ENCODE peak calls at places on chromosomes 5 and 9, in five cellular contexts. B is fibroblast of lung, G is esophagus squamous epithelium, T is tibial nerve, C is colonic mucosa. Q is an unnamed sample.

GRCh38 chr5:67160985-67161384 is 35.6 kb downstream of the CD180 start:
- DNase-seq in B (peak), G (no peak), T (no peak), C (no peak), Q (peak)

GRCh38 chr5:38790891-38791290 is 54.9 kb upstream of the OSMR start:
- DNase-seq in B (peak), G (no peak), T (no peak), C (no peak), Q (no peak)

GRCh38 chr9:85738509-85738908 is 3.2 kb downstream of the AGTPBP1 start:
- DNase-seq in B (no peak), G (no peak), T (no peak), C (no peak), Q (no peak)

GRCh38 chr5:2686725-2687124 is 64.8 kb downstream of the IRX2 start:
- DNase-seq in B (no peak), G (no peak), T (no peak), C (no peak), Q (no peak)

GRCh38 chr9:79695531-79696218 is 123.9 kb downstream of the TLE4 start:
- DNase-seq in B (no peak), G (no peak), T (no peak), C (no peak), Q (no peak)

GRCh38 chr5:160133918-160134304 is 14.7 kb upstream of the PWWP2A start:
- DNase-seq in B (no peak), G (no peak), T (no peak), C (no peak), Q (no peak)

GRCh38 chr9:92188969-92189781 is 74.0 kb upstream of the SPTLC1 start:
- DNase-seq in B (no peak), G (no peak), T (no peak), C (no peak), Q (no peak)

GRCh38 chr5:132243366-132243977 is 14.0 kb upstream of the PDLIM4 start:
- DNase-seq in B (no peak), G (no peak), T (no peak), C (no peak), Q (no peak)

GRCh38 chr5:169767938-169768337 is 130.9 kb downstream of the DOCK2 start:
- DNase-seq in B (no peak), G (no peak), T (no peak), C (no peak), Q (no peak)

GRCh38 chr9:126501383-126502331 is 112.1 kb upstream of the LMX1B start:
- DNase-seq in B (no peak), G (no peak), T (no peak), C (no peak), Q (no peak)

GRCh38 chr5:137036630-137037029 is 462.5 kb downstream of the SPOCK1 start:
- DNase-seq in B (no peak), G (no peak), T (no peak), C (no peak), Q (no peak)

GRCh38 chr5:156402387-156402921 is 75.5 kb downstream of the SGCD start:
- DNase-seq in B (no peak), G (peak), T (no peak), C (no peak), Q (no peak)

GRCh38 chr5:6858419-6858818 is 145.2 kb downstream of the TENT4A start:
- DNase-seq in B (no peak), G (no peak), T (no peak), C (no peak), Q (no peak)

GRCh38 chr9:90433398-90433890 is 209.2 kb downstream of the DIRAS2 start:
- DNase-seq in B (peak), G (no peak), T (no peak), C (peak), Q (no peak)

GRCh38 chr5:66958984-66959641 is 237.5 kb downstream of the CD180 start:
- DNase-seq in B (peak), G (peak), T (peak), C (no peak), Q (no peak)

GRCh38 chr5:154653764-154654483 is 101.3 kb upstream of the LARP1 start:
- DNase-seq in B (no peak), G (no peak), T (no peak), C (no peak), Q (no peak)
- H3K4me3 ChIP-seq in B (peak), G (no peak), T (peak), C (no peak), Q (no peak)

GRCh38 chr9:32589083-32589713 is 16.2 kb upstream of the NDUFB6 start:
- DNase-seq in B (peak), G (no peak), T (no peak), C (no peak), Q (no peak)
- TF ChIP-seq CTCF in B (peak), G (peak), T (peak), C (peak), Q (peak)

GRCh38 chr9:76904661-76905457 is 1.1 kb downstream of the PRUNE2 start:
- DNase-seq in B (no peak), G (no peak), T (no peak), C (peak), Q (peak)

GRCh38 chr9:76898786-76899185 is 7.1 kb downstream of the PRUNE2 start:
- DNase-seq in B (no peak), G (no peak), T (no peak), C (no peak), Q (no peak)

GRCh38 chr9:76902395-76902794 is 3.5 kb downstream of the PRUNE2 start:
- DNase-seq in B (no peak), G (no peak), T (no peak), C (no peak), Q (peak)

GRCh38 chr9:76900884-76901440 is 5.0 kb downstream of the PRUNE2 start:
- DNase-seq in B (no peak), G (no peak), T (no peak), C (no peak), Q (no peak)

DNA sequence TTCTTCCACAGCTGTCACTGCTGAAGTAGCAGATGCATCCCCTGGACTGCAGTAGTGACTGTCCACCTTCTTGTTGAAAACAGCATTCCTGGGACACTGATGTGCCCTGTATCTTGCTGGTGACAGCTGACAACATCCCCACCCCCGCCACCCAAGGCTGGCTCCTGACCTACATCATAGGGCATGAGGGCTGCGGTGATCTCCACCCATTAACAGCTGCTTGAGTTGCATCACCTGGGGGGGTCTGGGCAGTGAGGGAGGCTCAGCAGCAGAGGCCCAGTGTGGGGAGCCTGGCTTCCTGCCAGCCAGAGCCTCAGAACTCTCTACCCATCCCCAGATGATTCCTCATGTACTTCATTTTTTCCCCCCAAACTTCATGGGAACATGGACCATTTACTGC is 4.1 kb downstream of the PRUNE2 start:
- DNase-seq in B (no peak), G (no peak), T (no peak), C (peak), Q (no peak)
- H3K4me3 ChIP-seq in B (no peak), G (peak), T (no peak), C (no peak), Q (peak)

DNA sequence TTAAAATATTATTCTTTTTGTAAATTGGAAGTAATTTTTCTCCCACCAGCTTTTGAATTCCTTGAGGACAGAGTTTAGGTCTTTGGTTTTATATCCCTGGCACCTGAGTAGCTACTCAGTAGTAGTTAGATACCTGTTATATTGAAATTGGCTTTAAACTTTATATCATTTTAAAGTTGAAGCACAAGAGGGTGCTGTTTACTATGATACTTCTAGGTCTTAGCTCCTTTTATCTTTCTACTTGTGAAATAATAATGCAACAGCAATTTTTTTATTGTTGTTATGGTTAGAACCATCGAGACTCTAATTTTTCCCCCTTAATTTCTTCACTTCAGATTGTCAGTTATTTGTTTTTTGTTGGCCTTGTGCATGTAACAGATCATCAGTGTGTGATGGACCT is 46.3 kb downstream of the AP3S1 start:
- DNase-seq in B (peak), G (no peak), T (no peak), C (no peak), Q (peak)
- TF ChIP-seq CTCF in B (peak), G (no peak), T (no peak), C (no peak), Q (peak)

DNA sequence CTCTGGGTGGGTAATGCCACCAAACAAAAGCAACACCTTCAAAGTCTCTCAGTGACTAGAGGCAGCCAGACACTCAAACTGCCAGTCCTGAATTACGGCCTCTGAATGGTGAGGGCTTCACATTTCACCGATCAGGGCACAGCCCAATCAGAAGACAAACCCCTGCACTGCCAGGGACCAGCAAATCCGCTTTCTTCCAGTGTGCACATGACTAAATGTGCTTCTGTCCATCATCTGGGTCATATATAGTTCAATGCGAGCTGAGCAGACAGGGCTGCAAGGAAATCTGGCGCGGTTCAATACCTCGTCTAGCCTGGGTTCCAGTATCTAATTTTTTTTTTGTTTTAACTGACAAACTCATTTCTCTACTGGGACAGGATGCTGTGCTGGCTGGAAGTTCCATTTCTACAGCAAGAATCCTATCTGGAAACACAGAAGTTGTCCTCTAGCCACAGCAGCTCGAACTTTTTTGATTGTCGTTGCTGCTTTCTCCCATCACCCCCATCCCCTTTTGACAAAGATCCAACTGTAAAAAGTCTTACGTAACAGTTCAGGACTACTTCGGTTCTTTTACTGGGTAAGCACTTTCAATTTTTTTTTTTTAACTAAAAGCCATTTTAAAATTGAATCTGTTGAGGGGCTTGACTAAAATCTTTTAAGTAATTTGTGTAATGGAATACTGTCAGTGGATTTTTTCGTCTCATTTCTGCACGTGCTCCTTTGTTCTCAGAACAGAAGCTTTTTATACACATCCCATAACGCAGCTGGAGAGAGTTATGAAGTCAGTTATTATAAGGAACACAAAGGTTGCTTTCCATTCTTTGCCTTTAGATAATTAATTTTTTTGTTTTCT is 112.7 kb downstream of the NR6A1 start:
- DNase-seq in B (peak), G (no peak), T (peak), C (peak), Q (peak)
- H3K4me3 ChIP-seq in B (peak), G (peak), T (peak), C (peak), Q (peak)

DNA sequence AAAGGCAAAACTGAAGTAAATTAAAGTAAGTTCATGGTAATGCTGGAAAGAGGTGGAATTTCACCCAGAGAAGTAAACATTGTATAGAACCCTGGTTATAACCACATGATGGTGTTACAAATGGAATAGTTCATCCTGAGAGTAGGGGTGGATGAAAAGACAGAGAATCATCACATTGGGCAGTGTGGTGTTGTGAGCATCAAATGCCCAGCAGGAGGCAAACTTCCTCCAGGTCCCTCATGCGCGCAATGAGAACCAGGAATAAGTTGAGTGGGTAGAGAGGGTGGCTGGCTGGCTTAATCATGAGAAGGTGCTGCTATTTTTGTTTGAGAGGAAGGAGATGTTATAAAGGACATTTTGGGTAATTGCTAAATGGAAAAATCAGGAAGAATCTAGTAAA is 163.3 kb upstream of the HMHB1 start:
- DNase-seq in B (no peak), G (no peak), T (no peak), C (no peak), Q (no peak)
- TF ChIP-seq CTCF in B (peak), G (peak), T (no peak), C (no peak), Q (peak)

DNA sequence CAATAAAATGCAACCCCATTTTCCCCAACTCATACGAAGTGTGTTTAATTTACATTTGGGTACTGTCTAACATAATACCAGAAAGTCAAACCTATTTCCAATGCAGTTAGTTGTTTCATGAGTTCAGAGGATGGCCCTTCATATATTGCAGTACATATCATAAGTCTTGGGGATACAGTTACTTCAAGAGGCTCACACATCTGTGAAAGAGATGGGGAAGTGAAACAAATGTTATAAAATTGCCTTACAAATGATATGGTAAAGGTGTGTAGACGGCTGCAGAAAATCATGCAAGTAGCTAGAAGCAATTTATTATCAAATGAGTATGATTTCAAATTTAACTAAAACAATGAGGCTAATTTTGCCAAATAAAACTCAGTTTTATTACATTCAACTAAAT is 219.0 kb upstream of the CDH12 start:
- DNase-seq in B (no peak), G (no peak), T (no peak), C (no peak), Q (no peak)
- H3K4me3 ChIP-seq in B (no peak), G (no peak), T (no peak), C (no peak), Q (no peak)

DNA sequence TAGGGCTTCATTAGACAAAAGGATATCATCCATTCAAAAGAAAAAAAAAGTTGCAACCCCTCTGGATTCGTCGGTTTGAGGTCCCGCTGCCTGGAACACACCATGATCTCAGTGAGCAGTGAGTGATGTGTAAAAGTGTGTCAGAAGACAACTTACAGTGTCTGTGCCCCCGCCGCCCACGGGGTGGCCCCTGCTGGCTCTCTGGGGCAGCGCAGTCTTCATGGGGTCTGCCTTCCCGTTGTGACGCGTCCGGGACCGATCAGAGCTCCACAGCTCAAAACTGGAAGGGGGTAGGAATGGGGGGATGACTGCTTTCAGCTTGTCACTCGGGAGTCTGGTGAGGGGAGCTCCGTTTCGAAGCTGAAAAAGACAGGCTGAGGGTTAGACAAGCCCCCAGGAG is 22.6 kb downstream of the ANKS6 start:
- DNase-seq in B (no peak), G (no peak), T (no peak), C (peak), Q (no peak)
- TF ChIP-seq CTCF in B (no peak), G (no peak), T (no peak), C (no peak), Q (no peak)

DNA sequence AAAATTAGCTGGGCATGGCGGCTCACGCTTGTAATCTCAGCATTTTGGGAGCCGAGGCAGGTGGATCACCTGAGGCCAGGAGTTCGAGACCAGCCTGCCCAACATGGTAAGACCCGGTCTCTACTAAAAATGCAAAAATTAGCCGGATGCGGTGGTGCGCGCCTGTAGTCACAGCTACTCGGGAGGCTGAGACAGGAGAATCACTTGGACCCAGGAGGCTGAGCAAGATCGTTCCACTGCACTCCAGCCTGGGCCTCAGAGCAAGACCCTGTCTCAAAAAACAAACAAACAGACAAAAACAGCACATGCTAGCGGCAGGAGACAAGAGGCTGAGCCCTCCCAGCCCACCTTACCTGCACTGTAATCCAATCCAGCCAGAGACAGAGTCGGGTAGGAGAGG is 1.1 kb upstream of the DOLPP1 start:
- DNase-seq in B (no peak), G (no peak), T (no peak), C (no peak), Q (no peak)
- H3K4me3 ChIP-seq in B (peak), G (peak), T (no peak), C (peak), Q (peak)

DNA sequence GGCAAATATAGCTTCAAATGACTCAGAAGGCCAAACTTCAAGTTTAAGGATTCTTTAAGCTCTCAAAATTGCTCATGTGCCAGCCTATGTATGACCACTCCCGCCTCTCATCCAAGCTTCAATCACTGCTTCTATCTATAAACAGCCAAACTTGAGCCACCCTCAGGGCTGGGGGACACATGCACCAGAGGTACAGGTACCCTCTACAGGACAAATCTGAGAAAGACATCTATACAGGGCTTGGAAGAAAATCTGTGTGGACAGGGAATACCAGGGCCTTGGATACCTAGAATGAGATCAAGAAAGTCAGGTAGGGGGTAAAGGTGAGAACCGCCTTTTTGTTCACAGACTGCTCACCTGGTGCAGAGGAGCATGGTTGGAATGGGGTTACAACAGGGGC is 217.9 kb downstream of the ATPSCKMT start:
- DNase-seq in B (no peak), G (no peak), T (no peak), C (no peak), Q (no peak)
- TF ChIP-seq CTCF in B (no peak), G (no peak), T (no peak), C (no peak), Q (no peak)

Q was measured in LNCaP clone FGC.